ENCODE peak calls at places on chromosomes 5 and 9, in five cellular contexts. X, H, B, D and A are unnamed samples.

GRCh38 chr9:69036319-69036718 is 767 bp downstream of the FXN start:
- DNase-seq in H (no peak), B (no peak), X (peak; percentile 30), D (no peak), A (no peak)

GRCh38 chr5:127871448-127872153 is 168.4 kb downstream of the CCDC192 start:
- DNase-seq in B (no peak), H (peak; percentile 6), D (no peak), X (no peak), A (no peak)

GRCh38 chr5:154627711-154628678 is 127.2 kb upstream of the LARP1 start:
- DNase-seq in D (no peak), X (no peak), B (no peak), H (peak; percentile 72), A (no peak)

GRCh38 chr9:128987800-128988199 is 40.3 kb downstream of the NUP188 start:
- DNase-seq in H (peak; percentile 92), D (peak; percentile 70), B (peak; percentile 34), X (no peak), A (no peak)

GRCh38 chr5:100840364-100840763 is 62.7 kb downstream of the ST8SIA4 start:
- DNase-seq in H (no peak), B (no peak), D (no peak), X (no peak), A (no peak)

GRCh38 chr9:113516840-113517577 is 53.5 kb downstream of the RGS3 start:
- DNase-seq in B (no peak), X (no peak), H (peak; percentile 43), D (no peak), A (peak; percentile 73)

GRCh38 chr5:125227333-125228075 is 481.1 kb upstream of the ZNF608 start:
- DNase-seq in D (peak; percentile 5), X (no peak), B (peak; percentile 5), H (peak; percentile 16), A (no peak)

GRCh38 chr5:134491841-134492442 is 33.5 kb upstream of the JADE2 start:
- DNase-seq in B (no peak), H (no peak), X (no peak), D (no peak), A (no peak)

GRCh38 chr5:147406636-147407035 is 103.2 kb downstream of the DPYSL3 start:
- DNase-seq in B (no peak), X (no peak), D (no peak), H (no peak), A (no peak)

GRCh38 chr5:168609806-168610482 is 30.8 kb upstream of the PANK3 start:
- DNase-seq in B (no peak), D (no peak), X (no peak), H (no peak), A (no peak)

GRCh38 chr9:121784706-121785426 is 133.4 kb downstream of the DAB2IP start:
- DNase-seq in D (no peak), B (no peak), H (no peak), X (no peak), A (no peak)

GRCh38 chr9:117825609-117826347 is 121.6 kb downstream of the TLR4 start:
- DNase-seq in X (no peak), D (no peak), B (no peak), H (no peak), A (peak; percentile 9)

GRCh38 chr5:113806250-113806649 is 292.8 kb downstream of the YTHDC2 start:
- DNase-seq in D (no peak), B (no peak), X (no peak), H (peak; percentile 64), A (no peak)

GRCh38 chr9:109012876-109013677 is at the start of gene CTNNAL1:
- DNase-seq in D (peak; percentile 93), X (peak; percentile 94), H (peak; percentile 93), B (peak; percentile 84), A (peak; percentile 84)

GRCh38 chr5:33690736-33691135 is 201.1 kb downstream of the ADAMTS12 start:
- DNase-seq in H (peak; percentile 95), B (peak; percentile 21), D (peak; percentile 10), X (no peak), A (no peak)

GRCh38 chr9:105059260-105059659 is 131.3 kb upstream of the ABCA1 start:
- DNase-seq in H (no peak), B (no peak), D (no peak), X (no peak), A (no peak)

GRCh38 chr5:151581841-151582583 is 9.1 kb downstream of the FAT2 start:
- DNase-seq in B (no peak), H (no peak), D (no peak), X (no peak), A (no peak)

GRCh38 chr9:4281676-4282075 is 18.2 kb downstream of the GLIS3 start:
- DNase-seq in B (no peak), X (no peak), H (no peak), D (no peak), A (no peak)

GRCh38 chr5:88145603-88146467 is 122.8 kb downstream of the TMEM161B start:
- DNase-seq in D (no peak), X (no peak), B (no peak), H (no peak), A (no peak)

GRCh38 chr9:35951736-35952135 is 6.2 kb downstream of the OR2S2 start:
- DNase-seq in H (peak; percentile 76), D (no peak), B (no peak), X (no peak), A (no peak)

GRCh38 chr5:90644132-90644531 is 85.5 kb downstream of the ADGRV1 start:
- DNase-seq in X (no peak), H (no peak), D (no peak), B (no peak), A (no peak)

GRCh38 chr5:133925866-133926488 is 42.4 kb downstream of the C5orf15 start:
- DNase-seq in H (peak; percentile 79), B (peak; percentile 48), X (no peak), D (no peak), A (no peak)

GRCh38 chr5:111746791-111747190 is 10.2 kb downstream of the NREP start:
- DNase-seq in H (no peak), B (no peak), X (no peak), D (no peak), A (no peak)

GRCh38 chr5:148209151-148209550 is 6.3 kb downstream of the SPINK6 start:
- DNase-seq in H (no peak), D (no peak), B (no peak), X (no peak), A (no peak)

GRCh38 chr9:111039203-111039907 is 1.1 kb upstream of the LPAR1 start:
- DNase-seq in B (no peak), X (peak; percentile 46), H (no peak), D (no peak), A (no peak)

GRCh38 chr9:120579139-120579749 is 723 bp downstream of the CDK5RAP2 start:
- DNase-seq in X (no peak), B (no peak), D (peak; percentile 67), H (peak; percentile 23), A (no peak)

GRCh38 chr9:69264526-69264925 is 60.5 kb upstream of the ENTREP1 start:
- DNase-seq in H (peak; percentile 9), D (no peak), X (no peak), B (no peak), A (no peak)